ENCODE peak calls at places on chromosomes 1 and 21, in six cellular contexts. S is HTR-8/SVneo; F is ELR; B is DMS79; Y is stimulated activated CD8-positive, alpha-beta memory T cell treated with anti-CD3 and anti-CD28 coated beads, Interleukin-2, amount 100 ng/mL, for 48 hours; D is spleen. H is an unnamed sample.

GRCh38 chr1:154883919-154884867 is 14.1 kb upstream of the KCNN3 start:
- DNase-seq in D (no peak), B (no peak), F (no peak), Y (no peak), S (no peak), H (no peak)

GRCh38 chr1:103142466-103142865 is 34.1 kb upstream of the COL11A1 start:
- DNase-seq in B (no peak), D (no peak), Y (no peak), S (no peak), F (no peak), H (no peak)

GRCh38 chr21:31460985-31461384 is 116.9 kb upstream of the TIAM1 start:
- DNase-seq in D (no peak), S (no peak), B (no peak), F (no peak), Y (no peak), H (no peak)

GRCh38 chr1:154423303-154423987 is 18.3 kb downstream of the IL6R start:
- DNase-seq in F (peak), Y (no peak), S (no peak), B (no peak), D (peak), H (peak)

GRCh38 chr1:23865543-23865930 is 2.6 kb downstream of the FUCA1 start:
- DNase-seq in S (peak), B (peak), Y (no peak), D (no peak), F (peak), H (peak)

GRCh38 chr1:220775238-220775853 is 11.4 kb upstream of the MTARC1 start:
- DNase-seq in F (peak), D (no peak), S (peak), Y (peak), B (no peak), H (peak)

GRCh38 chr21:44935533-44935927 is 4.3 kb upstream of the SLX9 start:
- DNase-seq in F (no peak), S (no peak), D (peak), B (no peak), Y (no peak), H (no peak)

GRCh38 chr1:153465728-153466625 is 5.5 kb upstream of the S100A7 start:
- DNase-seq in D (peak), F (peak), Y (peak), B (no peak), S (peak), H (peak)

GRCh38 chr1:182809414-182809957 is 19.9 kb downstream of the NPL start:
- DNase-seq in B (no peak), S (no peak), Y (no peak), D (no peak), F (peak), H (peak)

GRCh38 chr1:195735140-195735539 is 873.1 kb downstream of the KCNT2 start:
- DNase-seq in Y (no peak), S (no peak), F (no peak), B (no peak), D (no peak), H (no peak)

GRCh38 chr1:244349103-244349531 is 102.6 kb downstream of the ADSS2 start:
- DNase-seq in B (no peak), Y (no peak), D (no peak), S (no peak), F (peak), H (peak)

GRCh38 chr1:16115468-16116363 is 40.2 kb downstream of the EPHA2 start:
- DNase-seq in D (peak), Y (no peak), F (no peak), S (no peak), B (no peak), H (no peak)

GRCh38 chr1:228161866-228162265 is 3.7 kb upstream of the IBA57 start:
- DNase-seq in F (no peak), B (no peak), Y (no peak), D (no peak), S (no peak), H (no peak)

GRCh38 chr1:156464335-156464734 is 36.2 kb downstream of the MEF2D start:
- DNase-seq in S (no peak), Y (no peak), B (no peak), F (no peak), D (no peak), H (no peak)

GRCh38 chr1:53324728-53325297 is 3.1 kb downstream of the LRP8 start:
- DNase-seq in B (peak), Y (no peak), S (no peak), F (no peak), D (peak), H (no peak)

GRCh38 chr1:20731057-20731991 is 1.2 kb downstream of the SH2D5 start:
- DNase-seq in D (no peak), B (no peak), F (peak), S (no peak), Y (no peak), H (no peak)

GRCh38 chr1:19735419-19736127 is 64.1 kb downstream of the TMCO4 start:
- DNase-seq in D (no peak), Y (no peak), S (peak), F (peak), B (no peak), H (no peak)

GRCh38 chr1:117671781-117672501 is 66.1 kb downstream of the TENT5C start:
- DNase-seq in D (no peak), B (no peak), S (no peak), F (no peak), Y (no peak), H (no peak)

GRCh38 chr1:71490432-71490831 is 409.6 kb upstream of the ZRANB2 start:
- DNase-seq in B (no peak), D (no peak), Y (no peak), S (no peak), F (peak), H (peak)

GRCh38 chr1:107544285-107544684 is 403.4 kb downstream of the NTNG1 start:
- DNase-seq in F (no peak), Y (no peak), D (no peak), B (no peak), S (no peak), H (peak)

GRCh38 chr1:80375662-80376061 is 1369.1 kb upstream of the ADGRL4 start:
- DNase-seq in Y (no peak), D (no peak), F (peak), S (peak), B (no peak), H (peak)

GRCh38 chr1:155968670-155969069 is 9.7 kb downstream of the ARHGEF2 start:
- DNase-seq in Y (no peak), B (no peak), D (no peak), F (no peak), S (no peak), H (no peak)

GRCh38 chr1:24091971-24092482 is 19.9 kb downstream of the MYOM3 start:
- DNase-seq in S (no peak), D (no peak), Y (no peak), F (no peak), B (no peak), H (no peak)

GRCh38 chr21:36236052-36236730 is 79.6 kb downstream of the DOP1B start:
- DNase-seq in F (no peak), Y (no peak), S (no peak), D (peak), B (no peak), H (no peak)

GRCh38 chr1:46667782-46668760 is at the start of gene ATPAF1:
- DNase-seq in D (peak), Y (peak), S (peak), F (peak), B (peak), H (peak)

GRCh38 chr1:33346921-33347649 is 26.2 kb upstream of the A3GALT2 start:
- DNase-seq in Y (no peak), S (peak), B (no peak), F (peak), D (no peak), H (peak)

GRCh38 chr21:14942801-14943490 is 121.9 kb downstream of the NRIP1 start:
- DNase-seq in B (no peak), Y (no peak), F (no peak), S (no peak), D (no peak), H (no peak)

GRCh38 chr1:63807063-63807462 is 33.2 kb downstream of the ROR1 start:
- DNase-seq in F (no peak), S (no peak), Y (no peak), D (no peak), B (no peak), H (no peak)

GRCh38 chr1:59391216-59392179 is 94.6 kb downstream of the FGGY start:
- DNase-seq in Y (no peak), B (no peak), D (no peak), F (no peak), S (no peak), H (no peak)

GRCh38 chr1:50705041-50705440 is 255.0 kb downstream of the FAF1 start:
- DNase-seq in D (no peak), F (no peak), S (no peak), B (peak), Y (no peak), H (peak)

GRCh38 chr1:196355206-196355786 is 252.9 kb downstream of the KCNT2 start:
- DNase-seq in B (no peak), F (peak), D (no peak), S (peak), Y (no peak), H (peak)

GRCh38 chr1:110210604-110211502 is 739 bp downstream of the KCNC4 start:
- DNase-seq in Y (no peak), B (peak), S (peak), F (peak), D (peak), H (peak)

GRCh38 chr1:67439277-67440029 is 9.3 kb upstream of the SERBP1 start:
- DNase-seq in D (no peak), Y (no peak), S (no peak), B (no peak), F (no peak), H (no peak)

GRCh38 chr1:86345053-86345452 is 51.1 kb downstream of the ODF2L start:
- DNase-seq in S (no peak), B (no peak), D (peak), Y (no peak), F (peak), H (no peak)

GRCh38 chr1:57986432-57986831 is 560.1 kb downstream of the OMA1 start:
- DNase-seq in D (no peak), S (no peak), F (no peak), Y (no peak), B (no peak), H (no peak)